ENCODE peak calls at places on chromosomes 13 and 19, in four cellular contexts. One of them, this sample, is unnamed.

GRCh38 chr13:104006625-104007061 is 940.4 kb upstream of the SLC10A2 start:
- DNase-seq in A549: no peak
- DNase-seq in activated CD4-positive, alpha-beta T cell treated with anti-CD3 and anti-CD28 coated beads, Interleukin-2, amount 50 U/mL, for 1 hour: no peak
- DNase-seq in Right ventricle myocardium inferior: no peak
- DNase-seq in this sample: no peak

GRCh38 chr19:14540741-14541525 is 11.5 kb downstream of the TECR start:
- DNase-seq in A549: no peak
- DNase-seq in activated CD4-positive, alpha-beta T cell treated with anti-CD3 and anti-CD28 coated beads, Interleukin-2, amount 50 U/mL, for 1 hour: no peak
- DNase-seq in Right ventricle myocardium inferior: no peak
- DNase-seq in this sample: no peak

GRCh38 chr19:50490991-50491472 is 14.4 kb upstream of the GARIN5A start:
- DNase-seq in A549: no peak
- DNase-seq in activated CD4-positive, alpha-beta T cell treated with anti-CD3 and anti-CD28 coated beads, Interleukin-2, amount 50 U/mL, for 1 hour: no peak
- DNase-seq in Right ventricle myocardium inferior: peak; percentile 44
- DNase-seq in this sample: no peak

GRCh38 chr13:87093399-87093798 is 577.8 kb upstream of the SLITRK5 start:
- DNase-seq in A549: no peak
- DNase-seq in activated CD4-positive, alpha-beta T cell treated with anti-CD3 and anti-CD28 coated beads, Interleukin-2, amount 50 U/mL, for 1 hour: no peak
- DNase-seq in Right ventricle myocardium inferior: no peak
- DNase-seq in this sample: no peak

GRCh38 chr19:37933965-37934364 is 27.0 kb downstream of the SIPA1L3 start:
- DNase-seq in A549: peak; percentile 67
- DNase-seq in activated CD4-positive, alpha-beta T cell treated with anti-CD3 and anti-CD28 coated beads, Interleukin-2, amount 50 U/mL, for 1 hour: no peak
- DNase-seq in Right ventricle myocardium inferior: peak; percentile 78
- DNase-seq in this sample: no peak

GRCh38 chr19:29878973-29879654 is 62.9 kb upstream of the URI1 start:
- DNase-seq in A549: peak; percentile 89
- DNase-seq in activated CD4-positive, alpha-beta T cell treated with anti-CD3 and anti-CD28 coated beads, Interleukin-2, amount 50 U/mL, for 1 hour: no peak
- DNase-seq in Right ventricle myocardium inferior: no peak
- DNase-seq in this sample: peak; percentile 49

GRCh38 chr19:31675187-31675913 is 326.1 kb upstream of the TSHZ3 start:
- DNase-seq in A549: no peak
- DNase-seq in activated CD4-positive, alpha-beta T cell treated with anti-CD3 and anti-CD28 coated beads, Interleukin-2, amount 50 U/mL, for 1 hour: no peak
- DNase-seq in Right ventricle myocardium inferior: no peak
- DNase-seq in this sample: no peak

GRCh38 chr13:25478186-25478585 is 106.4 kb downstream of the ATP8A2 start:
- DNase-seq in A549: peak; percentile 9
- DNase-seq in activated CD4-positive, alpha-beta T cell treated with anti-CD3 and anti-CD28 coated beads, Interleukin-2, amount 50 U/mL, for 1 hour: no peak
- DNase-seq in Right ventricle myocardium inferior: no peak
- DNase-seq in this sample: peak; percentile 53

GRCh38 chr19:2344381-2344870 is 15.6 kb upstream of the TMPRSS9 start:
- DNase-seq in A549: no peak
- DNase-seq in activated CD4-positive, alpha-beta T cell treated with anti-CD3 and anti-CD28 coated beads, Interleukin-2, amount 50 U/mL, for 1 hour: no peak
- DNase-seq in Right ventricle myocardium inferior: peak; percentile 52
- DNase-seq in this sample: no peak

GRCh38 chr19:12867120-12868099 is 13.8 kb downstream of the DNASE2 start:
- DNase-seq in A549: peak; percentile 52
- DNase-seq in activated CD4-positive, alpha-beta T cell treated with anti-CD3 and anti-CD28 coated beads, Interleukin-2, amount 50 U/mL, for 1 hour: peak; percentile 50
- DNase-seq in Right ventricle myocardium inferior: no peak
- DNase-seq in this sample: no peak

GRCh38 chr19:33667141-33667540 is 45.4 kb downstream of the CHST8 start:
- DNase-seq in A549: no peak
- DNase-seq in activated CD4-positive, alpha-beta T cell treated with anti-CD3 and anti-CD28 coated beads, Interleukin-2, amount 50 U/mL, for 1 hour: no peak
- DNase-seq in Right ventricle myocardium inferior: no peak
- DNase-seq in this sample: no peak

GRCh38 chr19:19860756-19861390 is 4.8 kb upstream of the ZNF253 start:
- DNase-seq in A549: no peak
- DNase-seq in activated CD4-positive, alpha-beta T cell treated with anti-CD3 and anti-CD28 coated beads, Interleukin-2, amount 50 U/mL, for 1 hour: peak; percentile 26
- DNase-seq in Right ventricle myocardium inferior: no peak
- DNase-seq in this sample: no peak

GRCh38 chr13:32639502-32640105 is 53.4 kb downstream of the PDS5B start:
- DNase-seq in A549: peak; percentile 57
- DNase-seq in activated CD4-positive, alpha-beta T cell treated with anti-CD3 and anti-CD28 coated beads, Interleukin-2, amount 50 U/mL, for 1 hour: peak; percentile 46
- DNase-seq in Right ventricle myocardium inferior: no peak
- DNase-seq in this sample: peak; percentile 56

GRCh38 chr13:43145556-43145955 is 122.2 kb downstream of the DNAJC15 start:
- DNase-seq in A549: no peak
- DNase-seq in activated CD4-positive, alpha-beta T cell treated with anti-CD3 and anti-CD28 coated beads, Interleukin-2, amount 50 U/mL, for 1 hour: no peak
- DNase-seq in Right ventricle myocardium inferior: no peak
- DNase-seq in this sample: no peak

GRCh38 chr19:362154-362553 is 17.6 kb upstream of the MIER2 start:
- DNase-seq in A549: no peak
- DNase-seq in activated CD4-positive, alpha-beta T cell treated with anti-CD3 and anti-CD28 coated beads, Interleukin-2, amount 50 U/mL, for 1 hour: no peak
- DNase-seq in Right ventricle myocardium inferior: no peak
- DNase-seq in this sample: no peak

GRCh38 chr13:75480691-75481175 is 1.2 kb downstream of the TBC1D4 start:
- DNase-seq in A549: peak; percentile 59
- DNase-seq in activated CD4-positive, alpha-beta T cell treated with anti-CD3 and anti-CD28 coated beads, Interleukin-2, amount 50 U/mL, for 1 hour: peak; percentile 0
- DNase-seq in Right ventricle myocardium inferior: peak; percentile 73
- DNase-seq in this sample: peak; percentile 63

GRCh38 chr19:11580665-11581418 is 3.4 kb upstream of the ACP5 start:
- DNase-seq in A549: no peak
- DNase-seq in activated CD4-positive, alpha-beta T cell treated with anti-CD3 and anti-CD28 coated beads, Interleukin-2, amount 50 U/mL, for 1 hour: no peak
- DNase-seq in Right ventricle myocardium inferior: no peak
- DNase-seq in this sample: no peak

GRCh38 chr13:36778083-36778671 is 40.8 kb upstream of the RFXAP start:
- DNase-seq in A549: no peak
- DNase-seq in activated CD4-positive, alpha-beta T cell treated with anti-CD3 and anti-CD28 coated beads, Interleukin-2, amount 50 U/mL, for 1 hour: no peak
- DNase-seq in Right ventricle myocardium inferior: no peak
- DNase-seq in this sample: no peak

GRCh38 chr19:2983351-2984195 is 6.2 kb downstream of the TLE6 start:
- DNase-seq in A549: no peak
- DNase-seq in activated CD4-positive, alpha-beta T cell treated with anti-CD3 and anti-CD28 coated beads, Interleukin-2, amount 50 U/mL, for 1 hour: no peak
- DNase-seq in Right ventricle myocardium inferior: peak; percentile 82
- DNase-seq in this sample: peak; percentile 80

GRCh38 chr19:8973501-8974091 is 36.6 kb downstream of the MUC16 start:
- DNase-seq in A549: peak; percentile 6
- DNase-seq in activated CD4-positive, alpha-beta T cell treated with anti-CD3 and anti-CD28 coated beads, Interleukin-2, amount 50 U/mL, for 1 hour: no peak
- DNase-seq in Right ventricle myocardium inferior: no peak
- DNase-seq in this sample: no peak

GRCh38 chr19:33461256-33462111 is 60.1 kb downstream of the PEPD start:
- DNase-seq in A549: no peak
- DNase-seq in activated CD4-positive, alpha-beta T cell treated with anti-CD3 and anti-CD28 coated beads, Interleukin-2, amount 50 U/mL, for 1 hour: no peak
- DNase-seq in Right ventricle myocardium inferior: peak; percentile 51
- DNase-seq in this sample: no peak

GRCh38 chr19:45730389-45731288 is at the start of gene FBXO46:
- DNase-seq in A549: peak; percentile 99
- DNase-seq in activated CD4-positive, alpha-beta T cell treated with anti-CD3 and anti-CD28 coated beads, Interleukin-2, amount 50 U/mL, for 1 hour: peak; percentile 92
- DNase-seq in Right ventricle myocardium inferior: peak; percentile 96
- DNase-seq in this sample: peak; percentile 99

GRCh38 chr13:98582947-98583346 is 6.0 kb upstream of the STK24 start:
- DNase-seq in A549: no peak
- DNase-seq in activated CD4-positive, alpha-beta T cell treated with anti-CD3 and anti-CD28 coated beads, Interleukin-2, amount 50 U/mL, for 1 hour: no peak
- DNase-seq in Right ventricle myocardium inferior: no peak
- DNase-seq in this sample: no peak

GRCh38 chr13:114043421-114044053 is 69.7 kb upstream of the C13orf46 start:
- DNase-seq in A549: peak; percentile 91
- DNase-seq in activated CD4-positive, alpha-beta T cell treated with anti-CD3 and anti-CD28 coated beads, Interleukin-2, amount 50 U/mL, for 1 hour: no peak
- DNase-seq in Right ventricle myocardium inferior: peak; percentile 88
- DNase-seq in this sample: peak; percentile 28

GRCh38 chr13:98706446-98707110 is 45.9 kb downstream of the SLC15A1 start:
- DNase-seq in A549: peak; percentile 40
- DNase-seq in activated CD4-positive, alpha-beta T cell treated with anti-CD3 and anti-CD28 coated beads, Interleukin-2, amount 50 U/mL, for 1 hour: no peak
- DNase-seq in Right ventricle myocardium inferior: no peak
- DNase-seq in this sample: no peak

GRCh38 chr19:6997679-6998445 is 23.4 kb downstream of the MBD3L2B start:
- DNase-seq in A549: no peak
- DNase-seq in activated CD4-positive, alpha-beta T cell treated with anti-CD3 and anti-CD28 coated beads, Interleukin-2, amount 50 U/mL, for 1 hour: no peak
- DNase-seq in Right ventricle myocardium inferior: no peak
- DNase-seq in this sample: no peak

GRCh38 chr13:92681239-92681638 is 545.4 kb upstream of the GPC6 start:
- DNase-seq in A549: no peak
- DNase-seq in activated CD4-positive, alpha-beta T cell treated with anti-CD3 and anti-CD28 coated beads, Interleukin-2, amount 50 U/mL, for 1 hour: no peak
- DNase-seq in Right ventricle myocardium inferior: no peak
- DNase-seq in this sample: no peak

GRCh38 chr13:91863699-91864098 is 465.3 kb downstream of the GPC5 start:
- DNase-seq in A549: no peak
- DNase-seq in activated CD4-positive, alpha-beta T cell treated with anti-CD3 and anti-CD28 coated beads, Interleukin-2, amount 50 U/mL, for 1 hour: no peak
- DNase-seq in Right ventricle myocardium inferior: no peak
- DNase-seq in this sample: no peak

GRCh38 chr13:110826861-110827672 is 87.8 kb downstream of the ANKRD10 start:
- DNase-seq in A549: no peak
- DNase-seq in activated CD4-positive, alpha-beta T cell treated with anti-CD3 and anti-CD28 coated beads, Interleukin-2, amount 50 U/mL, for 1 hour: no peak
- DNase-seq in Right ventricle myocardium inferior: no peak
- DNase-seq in this sample: no peak

GRCh38 chr13:45548281-45548680 is 67.3 kb downstream of the ERICH6B start:
- DNase-seq in A549: no peak
- DNase-seq in activated CD4-positive, alpha-beta T cell treated with anti-CD3 and anti-CD28 coated beads, Interleukin-2, amount 50 U/mL, for 1 hour: no peak
- DNase-seq in Right ventricle myocardium inferior: no peak
- DNase-seq in this sample: no peak

GRCh38 chr13:67075239-67075638 is 154.9 kb downstream of the PCDH9 start:
- DNase-seq in A549: peak; percentile 50
- DNase-seq in activated CD4-positive, alpha-beta T cell treated with anti-CD3 and anti-CD28 coated beads, Interleukin-2, amount 50 U/mL, for 1 hour: no peak
- DNase-seq in Right ventricle myocardium inferior: no peak
- DNase-seq in this sample: no peak

GRCh38 chr19:3278294-3278693 is 53.8 kb downstream of the CELF5 start:
- DNase-seq in A549: no peak
- DNase-seq in activated CD4-positive, alpha-beta T cell treated with anti-CD3 and anti-CD28 coated beads, Interleukin-2, amount 50 U/mL, for 1 hour: no peak
- DNase-seq in Right ventricle myocardium inferior: no peak
- DNase-seq in this sample: no peak

GRCh38 chr13:30572859-30573275 is 44.9 kb upstream of the USPL1 start:
- DNase-seq in A549: peak; percentile 45
- DNase-seq in activated CD4-positive, alpha-beta T cell treated with anti-CD3 and anti-CD28 coated beads, Interleukin-2, amount 50 U/mL, for 1 hour: peak; percentile 2
- DNase-seq in Right ventricle myocardium inferior: no peak
- DNase-seq in this sample: peak; percentile 22

GRCh38 chr19:15433519-15434069 is 14.8 kb upstream of the AKAP8L start:
- DNase-seq in A549: no peak
- DNase-seq in activated CD4-positive, alpha-beta T cell treated with anti-CD3 and anti-CD28 coated beads, Interleukin-2, amount 50 U/mL, for 1 hour: no peak
- DNase-seq in Right ventricle myocardium inferior: no peak
- DNase-seq in this sample: no peak

GRCh38 chr19:45440873-45441654 is 17.3 kb upstream of the ERCC1 start:
- DNase-seq in A549: peak; percentile 83
- DNase-seq in activated CD4-positive, alpha-beta T cell treated with anti-CD3 and anti-CD28 coated beads, Interleukin-2, amount 50 U/mL, for 1 hour: no peak
- DNase-seq in Right ventricle myocardium inferior: no peak
- DNase-seq in this sample: peak; percentile 51

GRCh38 chr19:6668696-6669095 is 1.3 kb downstream of the TNFSF14 start:
- DNase-seq in A549: no peak
- DNase-seq in activated CD4-positive, alpha-beta T cell treated with anti-CD3 and anti-CD28 coated beads, Interleukin-2, amount 50 U/mL, for 1 hour: peak; percentile 20
- DNase-seq in Right ventricle myocardium inferior: no peak
- DNase-seq in this sample: no peak

GRCh38 chr13:30017880-30018279 is 167.5 kb upstream of the UBL3 start:
- DNase-seq in A549: no peak
- DNase-seq in activated CD4-positive, alpha-beta T cell treated with anti-CD3 and anti-CD28 coated beads, Interleukin-2, amount 50 U/mL, for 1 hour: no peak
- DNase-seq in Right ventricle myocardium inferior: no peak
- DNase-seq in this sample: no peak